ENCODE peak calls at places on chromosome 11, in seven cellular contexts. K is prostate gland, X is tibial artery, Y is K562, N is stomach, V is mammary epithelial cell, L is MM.1S. Z is an unnamed sample. For H3K4me1, the result is how much of the 10 kb centered on the place peaks cover.

GRCh38 chr11:125069008-125069407 is 5.9 kb downstream of the SLC37A2 start:
- DNase-seq in K (no peak), X (no peak), Y (peak), N (no peak), V (peak), L (no peak), Z (no peak)

GRCh38 chr11:103359221-103359620 is 250.0 kb downstream of the DYNC2H1 start:
- DNase-seq in K (no peak), X (no peak), Y (no peak), N (no peak), V (no peak), L (no peak), Z (no peak)

GRCh38 chr11:100932474-100933100 is 197.0 kb downstream of the PGR start:
- DNase-seq in K (no peak), X (no peak), Y (peak), N (no peak), V (peak), L (peak), Z (no peak)

GRCh38 chr11:107752954-107753822 is 41.3 kb upstream of the SLN start:
- DNase-seq in K (no peak), X (no peak), Y (no peak), N (no peak), V (no peak), L (no peak), Z (no peak)

GRCh38 chr11:68004551-68005335 is 846 bp upstream of the UNC93B1 start:
- DNase-seq in K (no peak), X (no peak), Y (no peak), N (no peak), V (no peak), L (no peak), Z (no peak)

GRCh38 chr11:33868646-33869461 is 23.0 kb downstream of the LMO2 start:
- DNase-seq in K (no peak), X (no peak), Y (peak), N (no peak), V (no peak), L (no peak), Z (no peak)

GRCh38 chr11:65491614-65492386 is 7.0 kb upstream of the MALAT1 start:
- DNase-seq in K (peak), X (peak), Y (peak), N (peak), V (peak), L (no peak), Z (peak)

GRCh38 chr11:124646148-124646547 is 23.5 kb downstream of the TBRG1 start:
- DNase-seq in K (no peak), X (no peak), Y (no peak), N (no peak), V (no peak), L (no peak), Z (no peak)

GRCh38 chr11:130476200-130476921 is 27.9 kb downstream of the ADAMTS15 start:
- DNase-seq in K (no peak), X (peak), Y (no peak), N (no peak), V (no peak), L (no peak), Z (no peak)

GRCh38 chr11:130478881-130479280 is 30.4 kb downstream of the ADAMTS15 start:
- DNase-seq in K (no peak), X (peak), Y (no peak), N (no peak), V (no peak), L (no peak), Z (peak)

GRCh38 chr11:130478204-130478701 is 29.8 kb downstream of the ADAMTS15 start:
- DNase-seq in K (no peak), X (peak), Y (no peak), N (peak), V (peak), L (no peak), Z (peak)

GRCh38 chr11:130476922-130477491 is 28.6 kb downstream of the ADAMTS15 start:
- DNase-seq in K (no peak), X (peak), Y (no peak), N (no peak), V (no peak), L (no peak), Z (no peak)

DNA sequence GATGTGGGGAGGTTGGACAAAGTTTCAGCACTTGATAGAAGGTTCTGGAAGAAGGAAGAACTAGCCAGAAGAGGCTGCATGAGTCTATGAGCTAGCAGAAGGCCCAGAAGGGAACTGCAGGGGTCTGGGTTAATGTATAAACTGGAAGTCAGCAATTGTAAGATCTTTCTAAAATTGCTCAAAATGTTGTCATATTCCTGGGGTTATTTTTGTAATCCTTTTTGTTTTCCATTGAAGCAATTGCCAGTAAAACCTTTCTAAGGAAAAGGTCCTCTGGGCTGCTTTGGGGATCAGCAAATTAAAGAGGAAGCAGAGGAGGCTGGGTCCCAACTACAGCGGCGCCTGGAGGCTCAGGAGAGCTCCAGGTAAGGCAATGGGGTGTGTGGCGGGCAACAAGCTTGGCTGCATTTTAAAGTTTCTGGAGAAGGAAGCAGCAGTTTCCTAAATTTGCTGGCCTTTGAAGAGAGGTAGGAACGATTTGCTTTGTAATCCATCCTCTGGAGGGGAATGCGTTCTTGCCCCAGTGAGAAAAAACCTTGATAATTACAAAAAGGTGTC is 29.3 kb downstream of the ADAMTS15 start:
- DNase-seq in K (no peak), X (no peak), Y (no peak), N (no peak), V (no peak), L (no peak), Z (peak)
- H3K27ac ChIP-seq in K (no peak), X (peak), Y (no peak), N (peak), V (no peak), L (no peak), Z (peak)

GRCh38 chr11:62394825-62395538 is 23.9 kb upstream of the SCGB1A1 start:
- DNase-seq in K (peak), X (peak), Y (peak), N (peak), V (peak), L (peak), Z (peak)

GRCh38 chr11:62391642-62392425 is 27.0 kb upstream of the SCGB1A1 start:
- DNase-seq in K (no peak), X (peak), Y (no peak), N (no peak), V (no peak), L (no peak), Z (no peak)

GRCh38 chr11:62392506-62392905 is 26.3 kb upstream of the SCGB1A1 start:
- DNase-seq in K (no peak), X (peak), Y (no peak), N (no peak), V (no peak), L (no peak), Z (no peak)

GRCh38 chr11:62393735-62394134 is 25.1 kb upstream of the SCGB1A1 start:
- DNase-seq in K (no peak), X (peak), Y (no peak), N (no peak), V (no peak), L (no peak), Z (no peak)

DNA sequence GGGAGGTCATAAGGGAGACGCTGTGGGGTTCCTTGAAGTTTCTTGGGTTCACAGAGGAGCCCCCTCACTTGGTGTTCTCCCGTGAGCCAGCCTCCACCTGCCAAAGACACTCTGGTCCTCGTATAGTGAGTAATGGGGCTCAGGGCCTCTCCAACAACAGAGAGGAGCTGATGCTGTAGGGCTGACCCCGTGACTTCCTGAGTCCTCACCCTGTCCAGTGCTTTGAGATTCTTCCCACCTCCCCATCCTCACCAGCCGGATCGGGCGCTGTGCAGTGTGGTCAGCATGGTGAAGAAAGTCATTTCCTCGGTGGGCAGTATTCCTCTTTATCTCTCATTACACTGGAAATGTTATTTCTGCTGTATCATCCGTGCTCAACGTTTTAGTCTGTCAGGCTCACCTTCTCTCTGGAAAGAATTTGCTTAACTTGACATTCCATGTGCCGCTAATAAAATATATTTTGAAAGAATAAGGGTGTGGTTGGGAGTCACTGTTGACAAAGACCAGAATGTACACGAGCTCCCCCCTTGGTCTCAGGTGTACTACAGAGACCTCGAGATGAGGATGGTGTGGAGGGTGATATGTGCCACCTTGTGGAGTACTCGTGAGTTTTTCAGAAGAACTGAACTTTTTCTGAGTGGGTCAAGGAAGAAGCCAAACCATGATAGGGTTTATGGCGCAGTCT is 25.7 kb upstream of the SCGB1A1 start:
- DNase-seq in K (peak), X (peak), Y (peak), N (no peak), V (peak), L (peak), Z (no peak)
- TF ChIP-seq CTCF in K (peak), X (no peak), Y (peak), N (no peak), V (peak), L (peak), Z (no peak)

DNA sequence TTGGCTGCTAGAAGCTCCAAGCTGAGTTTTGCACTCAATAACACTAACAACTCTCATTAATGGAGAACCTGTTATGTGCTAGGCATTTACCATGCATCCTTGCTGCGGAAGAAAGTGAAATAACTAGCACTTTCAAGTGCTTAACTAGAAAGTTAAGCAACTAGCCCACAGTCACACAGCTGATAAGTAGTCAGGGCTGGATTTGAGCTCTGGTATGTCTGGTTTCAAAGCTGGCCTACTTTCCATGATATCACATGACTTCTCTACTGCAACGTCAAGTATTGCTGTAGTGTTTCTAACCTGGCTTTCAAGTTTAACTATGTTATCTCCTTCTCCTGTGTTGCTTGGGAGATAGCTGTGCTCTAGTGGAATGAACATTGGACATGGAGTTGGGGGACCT is 12.1 kb downstream of the SLC15A3 start:
- DNase-seq in K (no peak), X (no peak), Y (no peak), N (no peak), V (no peak), L (no peak), Z (no peak)
- H3K4me1 ChIP-seq in K (under half), X (under half), Y (under half), N (under half), V (under half), L (under half), Z (under half)

DNA sequence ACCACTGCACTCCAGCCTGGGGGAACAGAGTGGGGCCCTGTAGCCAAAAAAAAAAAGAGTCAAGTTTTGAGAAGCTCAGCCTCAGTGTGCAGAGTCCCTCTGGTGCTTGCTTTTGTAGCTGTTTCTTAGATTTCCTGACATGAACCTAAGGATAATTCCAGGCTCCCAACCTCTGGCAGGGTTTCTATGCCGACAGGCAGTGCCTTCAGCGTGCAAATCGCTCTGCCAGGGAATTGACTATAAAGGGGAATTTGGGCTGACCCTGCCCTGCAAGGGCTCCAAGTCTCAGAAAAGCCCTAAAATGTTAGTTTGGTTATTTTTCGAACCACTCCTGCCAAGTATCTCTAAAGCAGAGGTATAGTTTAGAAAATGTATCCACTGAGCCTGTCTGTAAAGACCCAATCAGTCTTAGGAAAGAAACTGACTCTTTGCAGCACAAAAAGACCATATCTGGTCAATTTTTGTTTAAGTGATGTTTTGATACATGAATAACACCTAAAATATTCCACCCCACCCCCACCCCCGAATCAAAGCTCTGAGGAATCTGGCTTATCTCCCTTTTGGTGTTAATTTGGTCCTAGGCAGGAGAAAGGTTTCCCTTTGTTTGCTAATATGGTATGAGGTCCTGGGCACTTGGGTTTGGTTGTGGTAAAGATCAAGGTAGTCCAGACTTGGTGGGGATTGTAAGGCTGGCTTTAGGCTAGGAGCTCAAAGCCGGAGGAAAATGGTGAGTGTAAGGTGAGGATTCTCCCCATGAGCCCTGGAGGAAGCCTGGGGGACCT is 49.7 kb downstream of the ANO1 start:
- DNase-seq in K (no peak), X (no peak), Y (no peak), N (no peak), V (no peak), L (no peak), Z (no peak)
- H3K27ac ChIP-seq in K (no peak), X (peak), Y (no peak), N (peak), V (no peak), L (no peak), Z (no peak)

DNA sequence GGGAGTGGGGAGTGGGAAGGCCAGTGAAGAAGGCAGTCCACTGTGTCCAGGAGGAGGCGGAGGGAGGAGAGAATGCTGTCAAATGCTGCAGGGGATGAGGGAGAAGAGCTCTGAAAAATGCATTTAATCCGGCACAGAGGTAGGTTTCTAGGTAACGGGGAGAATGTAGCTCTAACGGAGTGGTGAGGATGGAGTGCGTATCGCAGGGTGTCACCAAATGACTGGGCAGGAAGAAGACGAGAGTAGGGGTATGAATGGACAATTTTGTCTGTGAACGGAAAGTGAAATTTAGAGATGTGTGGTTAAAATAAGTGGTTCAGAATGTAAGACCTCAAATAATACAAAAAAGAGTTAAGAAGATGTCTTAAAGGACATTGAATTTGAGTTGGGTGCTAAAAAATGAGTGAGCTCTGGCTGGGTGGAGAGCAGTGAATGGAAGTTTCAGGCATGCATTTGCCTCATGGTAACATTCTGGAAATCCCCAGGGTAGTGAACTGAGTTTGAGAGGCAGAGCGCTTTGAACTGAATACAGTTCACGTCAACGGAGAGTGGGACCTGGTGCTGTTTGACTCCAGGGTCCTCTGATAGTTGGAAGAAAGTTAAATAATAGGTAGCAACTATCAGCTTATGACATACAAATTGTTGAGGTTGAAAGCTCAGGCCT is 81.3 kb upstream of the CADM1 start:
- DNase-seq in K (no peak), X (no peak), Y (no peak), N (no peak), V (no peak), L (no peak), Z (no peak)
- TF ChIP-seq CTCF in K (no peak), X (no peak), Y (no peak), N (no peak), V (no peak), L (no peak), Z (no peak)

DNA sequence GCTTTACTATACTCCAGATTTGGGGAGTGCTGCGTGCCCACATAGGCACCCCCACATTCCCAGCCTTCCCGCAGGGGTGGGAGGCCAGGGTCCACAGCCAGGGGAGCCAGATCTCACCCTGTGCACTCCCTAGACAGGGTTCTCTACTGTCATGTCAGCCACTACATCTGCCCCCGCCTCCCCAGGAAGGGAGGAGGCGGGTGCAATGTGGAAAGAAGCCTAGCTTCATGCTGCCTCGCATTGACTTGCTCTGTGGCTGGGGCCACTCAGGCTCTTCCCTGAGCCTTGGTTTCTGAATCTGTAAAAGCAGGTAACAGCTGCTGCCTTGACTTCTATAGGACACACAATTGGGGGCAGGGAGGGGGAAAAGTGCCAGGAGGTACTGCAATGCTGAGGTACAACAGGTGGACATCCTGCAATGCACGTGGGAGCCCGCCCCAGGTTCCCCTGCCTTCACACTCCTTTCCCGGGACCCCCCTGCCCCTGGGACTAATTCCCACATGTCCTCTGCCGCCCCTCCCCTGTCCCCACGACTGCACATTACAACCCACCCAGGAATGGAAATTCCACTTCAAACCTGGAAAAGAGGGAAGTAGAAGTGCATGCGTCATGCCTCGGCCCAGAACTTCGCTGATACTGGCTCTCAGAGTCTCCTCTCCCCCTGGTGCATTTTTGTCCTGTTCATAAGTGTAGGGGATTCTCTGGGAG is 44.0 kb downstream of the GDPD5 start:
- DNase-seq in K (no peak), X (no peak), Y (peak), N (no peak), V (no peak), L (no peak), Z (no peak)
- H3K4me1 ChIP-seq in K (under half), X (under half), Y (half or more), N (under half), V (under half), L (under half), Z (under half)

GRCh38 chr11:111961389-111962300 is 24.5 kb downstream of the DIXDC1 start:
- DNase-seq in K (no peak), X (no peak), Y (no peak), N (no peak), V (no peak), L (no peak), Z (no peak)
- H3K27ac ChIP-seq in K (no peak), X (no peak), Y (no peak), N (peak), V (peak), L (no peak), Z (peak)

GRCh38 chr11:2312232-2313042 is 10.6 kb downstream of the TSPAN32 start:
- DNase-seq in K (no peak), X (peak), Y (no peak), N (no peak), V (peak), L (no peak), Z (no peak)
- TF ChIP-seq CTCF in K (no peak), X (no peak), Y (peak), N (no peak), V (no peak), L (no peak), Z (no peak)

GRCh38 chr11:48006301-48006992 is 26.1 kb downstream of the PTPRJ start:
- DNase-seq in K (no peak), X (peak), Y (peak), N (no peak), V (peak), L (no peak), Z (no peak)

GRCh38 chr11:48004456-48004855 is 24.1 kb downstream of the PTPRJ start:
- DNase-seq in K (no peak), X (peak), Y (no peak), N (no peak), V (no peak), L (no peak), Z (no peak)

GRCh38 chr11:48005133-48005532 is 24.8 kb downstream of the PTPRJ start:
- DNase-seq in K (no peak), X (peak), Y (no peak), N (no peak), V (no peak), L (peak), Z (no peak)

GRCh38 chr11:48005878-48006277 is 25.5 kb downstream of the PTPRJ start:
- DNase-seq in K (no peak), X (peak), Y (no peak), N (no peak), V (no peak), L (no peak), Z (no peak)

DNA sequence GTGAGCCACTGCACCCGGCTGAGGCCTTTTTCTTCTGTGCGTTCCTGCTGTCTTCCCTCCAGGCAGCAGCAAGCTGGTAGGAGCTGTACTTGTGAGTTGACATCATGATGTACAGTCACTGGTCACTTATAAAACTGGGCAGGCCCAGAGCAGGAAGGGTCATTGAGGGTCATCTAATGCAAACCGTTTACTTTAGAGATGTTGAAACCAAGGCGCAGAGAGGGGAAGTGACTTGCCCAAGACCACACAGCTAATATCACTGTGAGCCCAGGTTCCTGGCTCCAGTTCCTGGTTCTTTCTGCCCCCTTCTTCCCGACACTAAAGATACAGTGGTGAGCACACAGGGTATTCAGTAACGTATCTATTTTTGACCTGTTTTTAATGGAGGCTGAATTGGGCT is 27.3 kb downstream of the PTPRJ start:
- DNase-seq in K (no peak), X (peak), Y (no peak), N (no peak), V (no peak), L (no peak), Z (no peak)
- H3K4me1 ChIP-seq in K (under half), X (under half), Y (under half), N (half or more), V (under half), L (under half), Z (under half)

GRCh38 chr11:44742470-44742869 is 15.7 kb downstream of the TSPAN18 start:
- DNase-seq in K (no peak), X (no peak), Y (no peak), N (no peak), V (no peak), L (no peak), Z (no peak)
- H3K27ac ChIP-seq in K (no peak), X (no peak), Y (no peak), N (no peak), V (no peak), L (no peak), Z (no peak)